ENCODE peak calls at places on chromosomes 13 and 19, in nine cellular contexts. L is neural progenitor cell, R is A549, A is left ventricle myocardium inferior, H is hepatocyte, J is heart left ventricle, K is IMR-90, C is adrenal gland, N is uterus. W is an unnamed sample. For H3K4me1, the result is how much of the 10 kb centered on the place peaks cover.

GRCh38 chr13:66992183-66992582 is 238.0 kb downstream of the PCDH9 start:
- DNase-seq in C (no peak), L (no peak), A (no peak), N (no peak), H (no peak), R (no peak), K (peak), J (no peak), W (no peak)

GRCh38 chr19:11887618-11888531 is at the start of gene ZNF69:
- DNase-seq in K (peak), R (no peak), N (peak), A (peak), J (peak), C (peak), L (peak), H (peak), W (peak)

GRCh38 chr19:6536138-6536671 is 5.4 kb downstream of the TNFSF9 start:
- DNase-seq in N (peak), R (peak), A (no peak), C (no peak), L (peak), J (peak), K (no peak), H (peak), W (no peak)

GRCh38 chr13:45481688-45482087 is 16.9 kb downstream of the COG3 start:
- DNase-seq in R (no peak), H (no peak), L (no peak), N (no peak), C (no peak), A (no peak), K (no peak), J (no peak), W (no peak)

GRCh38 chr19:2255112-2255845 is 938 bp downstream of the JSRP1 start:
- DNase-seq in A (no peak), J (no peak), R (no peak), L (no peak), N (no peak), K (no peak), C (no peak), H (no peak), W (no peak)

GRCh38 chr19:58570770-58571574 is 2.2 kb downstream of the MZF1 start:
- DNase-seq in J (peak), K (no peak), H (peak), R (no peak), N (peak), L (no peak), C (peak), A (peak), W (no peak)

GRCh38 chr13:101634142-101634541 is 181.7 kb downstream of the ITGBL1 start:
- DNase-seq in C (no peak), K (no peak), L (no peak), R (no peak), A (no peak), H (no peak), J (no peak), N (no peak), W (no peak)

GRCh38 chr19:36838784-36839324 is 667 bp upstream of the ZNF790 start:
- DNase-seq in A (no peak), R (no peak), C (no peak), L (no peak), J (no peak), H (no peak), N (no peak), K (peak), W (no peak)

GRCh38 chr19:46621191-46622117 is 3.4 kb downstream of the PTGIR start:
- DNase-seq in H (no peak), J (no peak), C (no peak), A (no peak), K (peak), L (peak), N (no peak), R (no peak), W (no peak)

DNA sequence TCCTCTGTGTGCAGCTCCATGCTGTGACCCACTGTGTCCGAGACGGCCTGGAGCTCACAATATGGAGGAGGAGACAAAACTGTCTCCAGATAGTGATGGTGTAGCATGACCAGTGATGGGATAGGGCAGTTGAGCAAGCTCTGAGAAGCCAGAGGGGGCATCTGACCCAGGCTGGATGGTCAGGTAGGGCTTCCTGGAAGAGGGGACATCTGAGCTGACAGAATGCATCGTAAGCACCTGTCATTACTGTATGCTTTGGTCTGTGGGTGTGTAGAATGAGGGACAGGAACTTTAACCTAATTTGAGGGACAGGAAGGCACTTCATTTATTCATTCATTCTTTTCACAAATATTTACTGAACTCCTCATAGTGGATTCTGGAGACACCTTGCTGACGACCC is 6.5 kb upstream of the TOMM40 start:
- DNase-seq in C (no peak), J (no peak), H (no peak), N (no peak), L (no peak), A (no peak), R (no peak), K (no peak), W (no peak)
- TF ChIP-seq CTCF in C (no peak), J (no peak), H (no peak), N (no peak), L (no peak), A (no peak), R (no peak), K (no peak), W (no peak)

GRCh38 chr13:23987331-23987730 is 90.0 kb upstream of the C1QTNF9B start:
- DNase-seq in J (no peak), A (no peak), L (no peak), K (peak), R (no peak), H (no peak), C (no peak), N (no peak), W (no peak)
- H3K4me1 ChIP-seq in J (under half), A (under half), L (under half), K (under half), R (under half), H (under half), C (under half), N (under half), W (under half)

DNA sequence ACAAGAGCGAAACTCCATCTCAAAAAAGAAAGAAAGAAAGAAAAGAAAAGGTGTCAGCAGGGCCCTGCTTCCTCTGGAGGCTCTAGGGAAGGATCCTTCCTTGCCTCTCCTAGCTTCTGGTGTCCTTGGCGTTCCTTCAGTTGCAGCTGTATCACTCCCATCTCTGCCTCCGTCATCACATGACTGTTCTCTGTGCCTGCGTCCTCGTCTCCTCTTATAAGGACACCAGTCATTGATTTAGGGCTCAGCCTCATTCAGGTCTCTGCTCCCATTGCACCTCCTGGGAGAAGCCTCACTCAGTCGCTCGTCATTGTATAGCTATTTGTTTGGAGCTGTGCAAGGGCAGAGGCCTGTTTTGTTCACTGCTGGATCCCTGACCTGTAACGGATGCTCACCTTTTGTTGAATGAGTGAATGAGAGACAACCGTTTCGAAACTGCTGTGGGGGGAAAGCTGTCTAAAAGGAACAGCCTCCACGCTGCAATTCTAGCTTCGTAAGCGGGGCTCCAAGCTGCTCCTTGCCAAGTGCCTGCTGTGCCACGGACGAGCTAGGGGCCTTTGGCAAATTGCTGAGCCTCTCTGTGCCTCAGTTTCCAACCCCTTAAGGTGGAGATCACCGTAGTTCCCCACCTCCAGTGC is 17.1 kb downstream of the BRSK1 start:
- DNase-seq in L (peak), N (no peak), J (no peak), R (no peak), A (no peak), H (no peak), K (no peak), C (no peak), W (no peak)
- TF ChIP-seq CTCF in L (no peak), N (no peak), J (no peak), R (no peak), A (no peak), H (no peak), K (no peak), C (no peak), W (no peak)

GRCh38 chr13:35005051-35005450 is 63.0 kb downstream of the NBEA start:
- DNase-seq in H (no peak), L (no peak), N (no peak), J (no peak), K (no peak), A (no peak), R (no peak), C (no peak), W (no peak)
- H3K4me1 ChIP-seq in H (under half), L (under half), N (under half), J (under half), K (under half), A (under half), R (under half), C (under half), W (under half)

GRCh38 chr19:4360641-4361151 is 17.3 kb downstream of the MPND start:
- DNase-seq in R (no peak), C (peak), L (no peak), H (peak), N (no peak), J (no peak), K (no peak), A (no peak), W (no peak)

GRCh38 chr19:4363571-4364304 is 20.4 kb downstream of the MPND start:
- DNase-seq in A (no peak), R (no peak), L (no peak), H (no peak), C (peak), N (no peak), J (no peak), K (no peak), W (no peak)

GRCh38 chr19:4361152-4362037 is 18.0 kb downstream of the MPND start:
- DNase-seq in H (peak), K (peak), C (peak), A (no peak), L (peak), J (no peak), N (no peak), R (no peak), W (no peak)

GRCh38 chr19:4362038-4362828 is 18.9 kb downstream of the MPND start:
- DNase-seq in L (no peak), K (no peak), A (no peak), C (peak), R (no peak), J (no peak), N (no peak), H (no peak), W (no peak)

GRCh38 chr19:4362871-4363545 is 19.6 kb downstream of the MPND start:
- DNase-seq in H (no peak), A (no peak), C (peak), K (no peak), L (peak), J (no peak), R (no peak), N (no peak), W (no peak)
- TF ChIP-seq CTCF in H (no peak), A (no peak), C (peak), K (peak), L (peak), J (no peak), R (peak), N (no peak), W (no peak)

DNA sequence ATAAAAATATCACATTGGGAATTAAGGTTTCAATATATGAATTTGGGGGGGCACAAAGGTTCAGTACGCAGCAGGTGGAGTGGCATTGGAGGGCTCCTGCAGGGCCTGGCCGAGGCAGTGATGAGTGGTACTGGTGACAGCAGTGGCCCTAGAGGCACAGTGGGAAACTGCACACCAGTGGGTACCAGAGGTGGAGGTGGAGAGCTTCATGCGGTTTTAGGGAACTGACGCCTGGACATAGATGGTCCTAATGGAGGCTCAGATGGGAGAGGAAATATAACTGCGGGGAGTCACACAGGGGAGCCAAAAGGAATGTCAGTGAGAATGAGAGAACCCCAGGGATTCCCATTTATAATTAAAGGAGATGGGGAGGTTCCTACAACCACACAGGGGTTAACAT is 156.2 kb downstream of the COG6 start:
- DNase-seq in C (no peak), L (no peak), N (no peak), K (no peak), A (no peak), H (no peak), R (no peak), J (no peak), W (no peak)
- H3K4me1 ChIP-seq in C (under half), L (under half), N (under half), K (under half), A (under half), H (under half), R (under half), J (under half), W (under half)

GRCh38 chr19:35734889-35735288 is 7.4 kb downstream of the IGFLR1 start:
- DNase-seq in R (no peak), H (no peak), C (no peak), N (no peak), J (no peak), L (no peak), K (no peak), A (no peak), W (no peak)

GRCh38 chr19:35738021-35738886 is 4.0 kb downstream of the IGFLR1 start:
- DNase-seq in L (no peak), C (no peak), A (no peak), R (no peak), J (no peak), K (no peak), H (no peak), N (no peak), W (no peak)

GRCh38 chr19:35739275-35740107 is 2.8 kb downstream of the IGFLR1 start:
- DNase-seq in C (no peak), J (no peak), L (no peak), A (no peak), N (no peak), H (no peak), R (no peak), K (no peak), W (no peak)

GRCh38 chr19:35738887-35739229 is 3.4 kb downstream of the IGFLR1 start:
- DNase-seq in J (no peak), R (no peak), C (no peak), A (no peak), N (no peak), H (no peak), L (no peak), K (no peak), W (no peak)

GRCh38 chr19:35736913-35737886 is 5.1 kb downstream of the IGFLR1 start:
- DNase-seq in R (peak), H (no peak), A (no peak), K (no peak), C (no peak), L (no peak), J (no peak), N (no peak), W (no peak)
- TF ChIP-seq CTCF in R (no peak), H (no peak), A (no peak), K (no peak), C (peak), L (no peak), J (no peak), N (no peak), W (no peak)

GRCh38 chr19:18905058-18905456 is 9.1 kb upstream of the CERS1 start:
- DNase-seq in L (no peak), A (no peak), H (peak), R (no peak), K (no peak), J (no peak), C (no peak), N (no peak), W (no peak)

GRCh38 chr19:18901503-18901890 is 5.5 kb upstream of the CERS1 start:
- DNase-seq in A (no peak), N (no peak), K (no peak), C (no peak), L (no peak), H (no peak), R (no peak), J (no peak), W (no peak)

GRCh38 chr19:18904334-18905057 is 8.5 kb upstream of the CERS1 start:
- DNase-seq in N (no peak), K (no peak), C (no peak), R (no peak), H (no peak), A (no peak), L (no peak), J (no peak), W (no peak)

GRCh38 chr19:18905520-18906236 is 9.7 kb upstream of the CERS1 start:
- DNase-seq in A (no peak), R (no peak), H (no peak), L (no peak), N (no peak), K (no peak), J (no peak), C (no peak), W (no peak)

DNA sequence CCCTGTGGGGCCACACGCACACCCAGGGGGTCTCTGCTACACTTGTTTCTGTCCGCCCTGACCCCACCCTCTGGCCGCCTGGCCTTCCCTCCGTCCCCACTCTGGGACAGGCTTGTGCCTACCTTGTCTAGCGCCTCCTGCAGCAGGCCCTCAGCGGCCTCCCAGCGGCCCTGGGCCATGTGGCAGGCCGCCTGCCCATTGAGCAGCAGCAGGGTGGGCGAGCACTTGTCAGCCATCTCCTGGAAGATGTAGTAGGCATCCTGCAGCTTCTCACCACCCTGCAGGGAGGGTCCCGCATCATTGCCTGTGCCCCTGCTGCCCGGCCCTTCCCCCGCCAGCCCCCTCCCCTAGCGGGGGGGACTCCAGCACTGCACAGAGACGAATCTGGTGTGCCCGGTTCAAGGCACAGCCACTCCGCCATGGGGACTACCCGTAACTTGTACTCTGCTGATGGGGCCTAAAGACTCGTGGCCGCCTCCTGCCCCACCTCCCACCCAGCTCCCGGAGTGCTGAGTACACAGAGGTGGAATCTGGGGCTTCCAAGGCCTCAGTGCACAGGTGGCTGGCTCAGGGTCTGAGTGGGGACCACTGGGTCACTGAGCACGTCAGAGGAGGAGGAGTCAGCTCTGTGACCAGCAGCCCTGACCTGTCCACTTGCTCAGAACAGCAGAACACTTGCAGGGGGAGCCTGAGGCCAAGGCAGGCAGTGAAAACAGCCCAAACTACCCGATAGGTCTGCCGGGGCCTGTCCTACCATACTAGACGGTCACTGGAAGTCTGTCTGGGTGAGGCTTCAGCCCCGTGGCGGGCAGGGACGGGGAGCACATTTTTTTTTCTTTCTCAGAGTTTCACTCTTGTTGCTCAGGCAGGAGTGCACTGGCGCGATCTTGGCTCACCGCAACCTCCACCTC is 7.4 kb upstream of the CERS1 start:
- DNase-seq in R (no peak), K (no peak), A (no peak), L (no peak), N (no peak), H (no peak), C (no peak), J (no peak), W (no peak)
- H3K4me1 ChIP-seq in R (under half), K (under half), A (under half), L (under half), N (under half), H (under half), C (under half), J (under half), W (under half)

DNA sequence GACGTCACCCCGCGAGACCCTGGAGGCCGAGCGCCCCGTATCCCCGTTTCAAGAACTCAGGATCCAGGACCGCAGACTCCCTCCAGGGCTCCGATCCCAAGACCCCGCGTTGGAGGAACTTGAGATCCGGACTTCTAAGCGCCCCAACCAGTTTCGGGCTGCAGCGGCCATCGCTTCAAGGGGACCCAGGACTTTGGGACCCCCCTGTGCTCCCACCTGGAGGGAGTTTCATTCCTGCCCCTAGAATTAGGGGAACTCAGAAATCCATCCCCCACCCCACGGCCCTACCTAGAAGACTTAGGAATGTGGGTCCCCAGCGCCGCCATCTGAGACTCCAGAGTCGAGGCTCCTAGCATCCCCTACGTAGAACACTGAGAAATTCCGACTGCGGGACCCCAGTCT is 399 bp downstream of the PLEKHG2 start:
- DNase-seq in J (no peak), A (no peak), L (no peak), R (no peak), H (no peak), N (no peak), C (no peak), K (no peak), W (peak)
- TF ChIP-seq CTCF in J (no peak), A (peak), L (no peak), R (peak), H (no peak), N (no peak), C (no peak), K (no peak), W (no peak)